ENCODE peak calls at places on chromosomes 6 and 20, in eight cellular contexts. One of them, this sample, is unnamed. For H3K27me3, the result is how much of the 10 kb centered on the place peaks cover.

GRCh38 chr20:58010666-58011065 is 217.8 kb downstream of the ANKRD60 start:
- DNase-seq in uterus: no peak
- DNase-seq in CD8-positive, alpha-beta T cell: no peak
- DNase-seq in heart right ventricle: no peak
- DNase-seq in left ventricle myocardium inferior: no peak
- DNase-seq in colonic mucosa: peak
- DNase-seq in upper lobe of right lung: no peak
- DNase-seq in endodermal cell: peak
- DNase-seq in this sample: no peak

GRCh38 chr6:56246544-56246940 is 838 bp downstream of the COL21A1 start:
- DNase-seq in uterus: no peak
- DNase-seq in colonic mucosa: no peak
- DNase-seq in CD8-positive, alpha-beta T cell: no peak
- DNase-seq in left ventricle myocardium inferior: no peak
- DNase-seq in upper lobe of right lung: no peak
- DNase-seq in endodermal cell: peak
- DNase-seq in heart right ventricle: no peak
- DNase-seq in this sample: no peak

GRCh38 chr6:42572523-42572922 is 8.7 kb downstream of the UBR2 start:
- DNase-seq in heart right ventricle: no peak
- DNase-seq in colonic mucosa: no peak
- DNase-seq in left ventricle myocardium inferior: no peak
- DNase-seq in CD8-positive, alpha-beta T cell: no peak
- DNase-seq in upper lobe of right lung: no peak
- DNase-seq in endodermal cell: no peak
- DNase-seq in uterus: no peak
- DNase-seq in this sample: no peak

GRCh38 chr6:31619805-31620585 is 520 bp upstream of the PRRC2A start:
- DNase-seq in CD8-positive, alpha-beta T cell: peak
- DNase-seq in left ventricle myocardium inferior: peak
- DNase-seq in heart right ventricle: peak
- DNase-seq in upper lobe of right lung: peak
- DNase-seq in endodermal cell: peak
- DNase-seq in uterus: peak
- DNase-seq in colonic mucosa: peak
- DNase-seq in this sample: peak

GRCh38 chr6:143260857-143261256 is 189.6 kb downstream of the ADAT2 start:
- DNase-seq in upper lobe of right lung: no peak
- DNase-seq in left ventricle myocardium inferior: no peak
- DNase-seq in colonic mucosa: no peak
- DNase-seq in heart right ventricle: no peak
- DNase-seq in CD8-positive, alpha-beta T cell: no peak
- DNase-seq in uterus: no peak
- DNase-seq in endodermal cell: no peak
- DNase-seq in this sample: no peak

GRCh38 chr6:147421903-147422302 is 86.6 kb upstream of the SAMD5 start:
- DNase-seq in colonic mucosa: no peak
- DNase-seq in CD8-positive, alpha-beta T cell: no peak
- DNase-seq in left ventricle myocardium inferior: no peak
- DNase-seq in uterus: no peak
- DNase-seq in endodermal cell: no peak
- DNase-seq in upper lobe of right lung: no peak
- DNase-seq in heart right ventricle: no peak
- DNase-seq in this sample: no peak

GRCh38 chr20:18805881-18806280 is 7.7 kb upstream of the SCP2D1 start:
- DNase-seq in upper lobe of right lung: no peak
- DNase-seq in endodermal cell: no peak
- DNase-seq in CD8-positive, alpha-beta T cell: no peak
- DNase-seq in left ventricle myocardium inferior: no peak
- DNase-seq in heart right ventricle: no peak
- DNase-seq in uterus: no peak
- DNase-seq in colonic mucosa: no peak
- DNase-seq in this sample: no peak

GRCh38 chr6:104957301-104958177 is 632 bp downstream of the LIN28B start:
- DNase-seq in colonic mucosa: no peak
- DNase-seq in left ventricle myocardium inferior: no peak
- DNase-seq in CD8-positive, alpha-beta T cell: no peak
- DNase-seq in heart right ventricle: no peak
- DNase-seq in upper lobe of right lung: no peak
- DNase-seq in endodermal cell: peak
- DNase-seq in uterus: no peak
- DNase-seq in this sample: no peak

GRCh38 chr6:7129784-7130569 is 22.2 kb downstream of the RREB1 start:
- DNase-seq in heart right ventricle: no peak
- DNase-seq in uterus: no peak
- DNase-seq in left ventricle myocardium inferior: no peak
- DNase-seq in CD8-positive, alpha-beta T cell: no peak
- DNase-seq in colonic mucosa: no peak
- DNase-seq in upper lobe of right lung: peak
- DNase-seq in endodermal cell: no peak
- DNase-seq in this sample: no peak

GRCh38 chr6:150263765-150264415 is 104.9 kb upstream of the IYD start:
- DNase-seq in uterus: no peak
- DNase-seq in upper lobe of right lung: no peak
- DNase-seq in endodermal cell: no peak
- DNase-seq in left ventricle myocardium inferior: no peak
- DNase-seq in CD8-positive, alpha-beta T cell: peak
- DNase-seq in colonic mucosa: no peak
- DNase-seq in heart right ventricle: no peak
- DNase-seq in this sample: no peak

GRCh38 chr20:15911557-15911956 is 661.7 kb downstream of the KIF16B start:
- DNase-seq in uterus: no peak
- DNase-seq in endodermal cell: no peak
- DNase-seq in CD8-positive, alpha-beta T cell: no peak
- DNase-seq in heart right ventricle: no peak
- DNase-seq in left ventricle myocardium inferior: no peak
- DNase-seq in upper lobe of right lung: no peak
- DNase-seq in colonic mucosa: no peak
- DNase-seq in this sample: no peak

DNA sequence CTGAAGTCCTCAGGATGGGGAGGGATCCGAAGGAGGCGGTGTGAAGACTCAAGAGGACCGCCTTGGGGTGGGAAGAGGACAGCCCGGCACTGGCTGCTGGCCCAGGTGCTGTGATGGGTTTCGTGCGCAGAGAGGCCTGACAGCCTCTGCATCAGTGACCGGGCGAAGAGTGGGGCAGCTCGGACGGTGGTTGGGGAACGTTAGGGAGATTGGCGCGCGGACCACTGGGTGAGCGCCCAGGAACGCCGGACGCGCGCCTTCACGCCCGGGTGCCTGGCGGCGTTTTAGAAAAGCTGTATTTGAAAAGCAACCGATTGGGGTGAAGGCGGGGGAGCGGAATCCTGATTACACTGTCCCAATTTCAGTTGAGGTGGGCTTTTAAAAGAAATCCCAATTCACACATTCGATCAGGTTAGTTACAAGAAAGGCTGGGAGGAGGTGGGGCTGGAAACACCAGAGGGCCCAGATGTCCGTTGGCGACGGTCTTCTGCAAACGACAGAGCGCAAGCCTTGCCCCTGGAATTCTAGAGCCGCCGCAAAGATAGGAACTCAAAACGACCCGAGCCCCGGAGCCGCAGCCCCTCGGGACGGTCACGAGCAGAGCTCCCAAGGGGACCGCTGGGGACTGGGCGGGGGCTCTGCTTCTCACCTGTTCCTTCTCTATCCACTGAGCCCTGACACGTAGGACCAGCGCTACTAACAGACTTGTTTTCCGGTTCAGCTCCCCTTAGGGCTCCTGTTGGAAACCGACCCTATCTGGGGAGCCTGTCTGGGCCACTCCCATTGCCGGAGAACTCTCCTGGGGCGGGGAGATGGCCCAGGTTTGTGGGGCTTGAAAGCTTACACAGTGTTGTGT is 8.5 kb upstream of the TRIM40 start:
- DNase-seq in endodermal cell: peak
- DNase-seq in left ventricle myocardium inferior: no peak
- DNase-seq in colonic mucosa: peak
- DNase-seq in CD8-positive, alpha-beta T cell: no peak
- DNase-seq in upper lobe of right lung: no peak
- DNase-seq in heart right ventricle: no peak
- DNase-seq in uterus: no peak
- DNase-seq in this sample: no peak
- H3K4me3 ChIP-seq in endodermal cell: peak
- H3K4me3 ChIP-seq in left ventricle myocardium inferior: peak
- H3K4me3 ChIP-seq in colonic mucosa: no peak
- H3K4me3 ChIP-seq in CD8-positive, alpha-beta T cell: no peak
- H3K4me3 ChIP-seq in upper lobe of right lung: peak
- H3K4me3 ChIP-seq in heart right ventricle: peak
- H3K4me3 ChIP-seq in uterus: no peak
- H3K4me3 ChIP-seq in this sample: no peak

GRCh38 chr6:4259391-4259790 is 124.0 kb upstream of the ECI2 start:
- DNase-seq in endodermal cell: no peak
- DNase-seq in colonic mucosa: no peak
- DNase-seq in left ventricle myocardium inferior: no peak
- DNase-seq in uterus: no peak
- DNase-seq in heart right ventricle: no peak
- DNase-seq in upper lobe of right lung: no peak
- DNase-seq in CD8-positive, alpha-beta T cell: no peak
- DNase-seq in this sample: no peak

GRCh38 chr6:4256969-4257368 is 121.6 kb upstream of the ECI2 start:
- DNase-seq in colonic mucosa: no peak
- DNase-seq in heart right ventricle: no peak
- DNase-seq in upper lobe of right lung: no peak
- DNase-seq in uterus: no peak
- DNase-seq in CD8-positive, alpha-beta T cell: no peak
- DNase-seq in endodermal cell: no peak
- DNase-seq in left ventricle myocardium inferior: no peak
- DNase-seq in this sample: no peak

GRCh38 chr6:4250645-4251044 is 115.3 kb upstream of the ECI2 start:
- DNase-seq in left ventricle myocardium inferior: no peak
- DNase-seq in endodermal cell: no peak
- DNase-seq in upper lobe of right lung: no peak
- DNase-seq in heart right ventricle: no peak
- DNase-seq in CD8-positive, alpha-beta T cell: no peak
- DNase-seq in colonic mucosa: no peak
- DNase-seq in uterus: no peak
- DNase-seq in this sample: no peak

GRCh38 chr6:4258733-4259132 is 123.4 kb upstream of the ECI2 start:
- DNase-seq in left ventricle myocardium inferior: no peak
- DNase-seq in heart right ventricle: no peak
- DNase-seq in upper lobe of right lung: no peak
- DNase-seq in colonic mucosa: no peak
- DNase-seq in endodermal cell: no peak
- DNase-seq in CD8-positive, alpha-beta T cell: no peak
- DNase-seq in uterus: no peak
- DNase-seq in this sample: no peak

GRCh38 chr6:4253604-4254211 is 118.3 kb upstream of the ECI2 start:
- DNase-seq in upper lobe of right lung: no peak
- DNase-seq in left ventricle myocardium inferior: no peak
- DNase-seq in CD8-positive, alpha-beta T cell: no peak
- DNase-seq in endodermal cell: no peak
- DNase-seq in colonic mucosa: peak
- DNase-seq in uterus: peak
- DNase-seq in heart right ventricle: peak
- DNase-seq in this sample: no peak
- TF ChIP-seq CTCF in upper lobe of right lung: peak
- TF ChIP-seq CTCF in left ventricle myocardium inferior: peak
- TF ChIP-seq CTCF in CD8-positive, alpha-beta T cell: no peak
- TF ChIP-seq CTCF in endodermal cell: no peak
- TF ChIP-seq CTCF in colonic mucosa: no peak
- TF ChIP-seq CTCF in uterus: peak
- TF ChIP-seq CTCF in heart right ventricle: peak
- TF ChIP-seq CTCF in this sample: peak

GRCh38 chr6:137654365-137654981 is 160.3 kb upstream of the OLIG3 start:
- DNase-seq in uterus: no peak
- DNase-seq in heart right ventricle: no peak
- DNase-seq in upper lobe of right lung: no peak
- DNase-seq in CD8-positive, alpha-beta T cell: no peak
- DNase-seq in endodermal cell: no peak
- DNase-seq in colonic mucosa: no peak
- DNase-seq in left ventricle myocardium inferior: no peak
- DNase-seq in this sample: no peak

GRCh38 chr6:137653698-137654059 is 159.5 kb upstream of the OLIG3 start:
- DNase-seq in heart right ventricle: no peak
- DNase-seq in upper lobe of right lung: no peak
- DNase-seq in CD8-positive, alpha-beta T cell: no peak
- DNase-seq in uterus: no peak
- DNase-seq in left ventricle myocardium inferior: no peak
- DNase-seq in colonic mucosa: no peak
- DNase-seq in endodermal cell: no peak
- DNase-seq in this sample: no peak

GRCh38 chr6:137657351-137657911 is 163.2 kb upstream of the OLIG3 start:
- DNase-seq in endodermal cell: no peak
- DNase-seq in left ventricle myocardium inferior: no peak
- DNase-seq in CD8-positive, alpha-beta T cell: no peak
- DNase-seq in uterus: no peak
- DNase-seq in heart right ventricle: no peak
- DNase-seq in upper lobe of right lung: no peak
- DNase-seq in colonic mucosa: no peak
- DNase-seq in this sample: no peak

GRCh38 chr6:137655291-137655690 is 161.1 kb upstream of the OLIG3 start:
- DNase-seq in left ventricle myocardium inferior: no peak
- DNase-seq in uterus: no peak
- DNase-seq in endodermal cell: no peak
- DNase-seq in heart right ventricle: no peak
- DNase-seq in colonic mucosa: no peak
- DNase-seq in upper lobe of right lung: no peak
- DNase-seq in CD8-positive, alpha-beta T cell: no peak
- DNase-seq in this sample: no peak

GRCh38 chr6:137656735-137657134 is 162.5 kb upstream of the OLIG3 start:
- DNase-seq in upper lobe of right lung: no peak
- DNase-seq in heart right ventricle: no peak
- DNase-seq in endodermal cell: no peak
- DNase-seq in left ventricle myocardium inferior: no peak
- DNase-seq in CD8-positive, alpha-beta T cell: no peak
- DNase-seq in colonic mucosa: no peak
- DNase-seq in uterus: no peak
- DNase-seq in this sample: no peak
- H3K27me3 ChIP-seq in upper lobe of right lung: under half
- H3K27me3 ChIP-seq in heart right ventricle: under half
- H3K27me3 ChIP-seq in endodermal cell: under half
- H3K27me3 ChIP-seq in left ventricle myocardium inferior: under half
- H3K27me3 ChIP-seq in CD8-positive, alpha-beta T cell: under half
- H3K27me3 ChIP-seq in colonic mucosa: under half
- H3K27me3 ChIP-seq in uterus: under half
- H3K27me3 ChIP-seq in this sample: under half

GRCh38 chr6:41428995-41429417 is 93.6 kb downstream of the NCR2 start:
- DNase-seq in upper lobe of right lung: no peak
- DNase-seq in heart right ventricle: peak
- DNase-seq in left ventricle myocardium inferior: peak
- DNase-seq in colonic mucosa: peak
- DNase-seq in uterus: peak
- DNase-seq in CD8-positive, alpha-beta T cell: no peak
- DNase-seq in endodermal cell: peak
- DNase-seq in this sample: peak

GRCh38 chr6:41429506-41430504 is 94.4 kb downstream of the NCR2 start:
- DNase-seq in colonic mucosa: no peak
- DNase-seq in left ventricle myocardium inferior: no peak
- DNase-seq in CD8-positive, alpha-beta T cell: no peak
- DNase-seq in endodermal cell: no peak
- DNase-seq in uterus: no peak
- DNase-seq in heart right ventricle: no peak
- DNase-seq in upper lobe of right lung: no peak
- DNase-seq in this sample: no peak

GRCh38 chr6:41427642-41428401 is 92.4 kb downstream of the NCR2 start:
- DNase-seq in CD8-positive, alpha-beta T cell: no peak
- DNase-seq in upper lobe of right lung: peak
- DNase-seq in uterus: peak
- DNase-seq in colonic mucosa: peak
- DNase-seq in left ventricle myocardium inferior: peak
- DNase-seq in endodermal cell: peak
- DNase-seq in heart right ventricle: peak
- DNase-seq in this sample: no peak

GRCh38 chr6:41426888-41427641 is 91.7 kb downstream of the NCR2 start:
- DNase-seq in left ventricle myocardium inferior: no peak
- DNase-seq in upper lobe of right lung: no peak
- DNase-seq in colonic mucosa: no peak
- DNase-seq in CD8-positive, alpha-beta T cell: no peak
- DNase-seq in uterus: no peak
- DNase-seq in endodermal cell: peak
- DNase-seq in heart right ventricle: no peak
- DNase-seq in this sample: no peak

GRCh38 chr6:41428402-41428994 is 93.1 kb downstream of the NCR2 start:
- DNase-seq in heart right ventricle: peak
- DNase-seq in CD8-positive, alpha-beta T cell: no peak
- DNase-seq in uterus: peak
- DNase-seq in colonic mucosa: peak
- DNase-seq in upper lobe of right lung: no peak
- DNase-seq in endodermal cell: no peak
- DNase-seq in left ventricle myocardium inferior: no peak
- DNase-seq in this sample: peak
- H3K4me3 ChIP-seq in heart right ventricle: peak
- H3K4me3 ChIP-seq in CD8-positive, alpha-beta T cell: no peak
- H3K4me3 ChIP-seq in uterus: peak
- H3K4me3 ChIP-seq in colonic mucosa: peak
- H3K4me3 ChIP-seq in upper lobe of right lung: peak
- H3K4me3 ChIP-seq in endodermal cell: peak
- H3K4me3 ChIP-seq in left ventricle myocardium inferior: peak
- H3K4me3 ChIP-seq in this sample: peak